ENCODE peak calls at places on chromosomes 2 and 18, in five cellular contexts. One of them, this sample, is unnamed.

GRCh38 chr2:224438726-224439125 is 36.8 kb upstream of the FAM124B start:
- DNase-seq in Calu3: no peak
- DNase-seq in endothelial cell: no peak
- DNase-seq in GM13977: no peak
- DNase-seq in kidney epithelial cell: no peak
- DNase-seq in this sample: no peak

GRCh38 chr18:78237864-78238263 is 741.8 kb upstream of the SALL3 start:
- DNase-seq in Calu3: no peak
- DNase-seq in endothelial cell: no peak
- DNase-seq in GM13977: no peak
- DNase-seq in kidney epithelial cell: no peak
- DNase-seq in this sample: no peak

GRCh38 chr2:65800998-65801397 is 368.6 kb upstream of the SPRED2 start:
- DNase-seq in Calu3: peak
- DNase-seq in endothelial cell: no peak
- DNase-seq in GM13977: no peak
- DNase-seq in kidney epithelial cell: no peak
- DNase-seq in this sample: no peak

GRCh38 chr2:190486037-190486623 is 48.4 kb downstream of the NEMP2 start:
- DNase-seq in Calu3: no peak
- DNase-seq in endothelial cell: no peak
- DNase-seq in GM13977: no peak
- DNase-seq in kidney epithelial cell: no peak
- DNase-seq in this sample: no peak

GRCh38 chr18:39611381-39612090 is 2045.9 kb upstream of the CELF4 start:
- DNase-seq in Calu3: no peak
- DNase-seq in endothelial cell: no peak
- DNase-seq in GM13977: no peak
- DNase-seq in kidney epithelial cell: no peak
- DNase-seq in this sample: no peak

GRCh38 chr18:13726972-13727331 is 479 bp downstream of the RNMT start:
- DNase-seq in Calu3: peak
- DNase-seq in endothelial cell: peak
- DNase-seq in GM13977: peak
- DNase-seq in kidney epithelial cell: no peak
- DNase-seq in this sample: peak

GRCh38 chr2:11004206-11004605 is 92.5 kb downstream of the KCNF1 start:
- DNase-seq in Calu3: no peak
- DNase-seq in endothelial cell: no peak
- DNase-seq in GM13977: no peak
- DNase-seq in kidney epithelial cell: peak
- DNase-seq in this sample: peak

GRCh38 chr2:188181884-188182283 is 109.8 kb upstream of the GULP1 start:
- DNase-seq in Calu3: no peak
- DNase-seq in endothelial cell: no peak
- DNase-seq in GM13977: no peak
- DNase-seq in kidney epithelial cell: no peak
- DNase-seq in this sample: no peak

GRCh38 chr2:222864296-222864695 is 3.5 kb downstream of the ACSL3 start:
- DNase-seq in Calu3: no peak
- DNase-seq in endothelial cell: no peak
- DNase-seq in GM13977: no peak
- DNase-seq in kidney epithelial cell: no peak
- DNase-seq in this sample: peak

GRCh38 chr18:75530548-75531211 is 103.2 kb upstream of the SMIM21 start:
- DNase-seq in Calu3: no peak
- DNase-seq in endothelial cell: no peak
- DNase-seq in GM13977: no peak
- DNase-seq in kidney epithelial cell: no peak
- DNase-seq in this sample: no peak

GRCh38 chr2:98768765-98769476 is 38.0 kb upstream of the MGAT4A start:
- DNase-seq in Calu3: peak
- DNase-seq in endothelial cell: no peak
- DNase-seq in GM13977: no peak
- DNase-seq in kidney epithelial cell: no peak
- DNase-seq in this sample: no peak

This sample was measured in hepatocyte.